ENCODE peak calls at places on chromosomes 3 and 15, in five cellular contexts. B, U, J, D and M are unnamed samples.

GRCh38 chr3:12991861-12992281 is 81.4 kb downstream of the IQSEC1 start:
- DNase-seq in B (no peak), U (no peak), J (no peak), D (no peak), M (no peak)

GRCh38 chr3:179852117-179852886 is 184.4 kb downstream of the PEX5L start:
- DNase-seq in B (peak; percentile 46), U (no peak), J (peak; percentile 80), D (peak; percentile 66), M (peak; percentile 92)

GRCh38 chr3:109382573-109382972 is 45.2 kb upstream of the DPPA4 start:
- DNase-seq in B (no peak), U (no peak), J (no peak), D (no peak), M (no peak)

GRCh38 chr15:51869074-51869425 is 39.6 kb downstream of the TMOD3 start:
- DNase-seq in B (no peak), U (no peak), J (peak; percentile 70), D (no peak), M (peak; percentile 91)

GRCh38 chr3:59150039-59150438 is 100.2 kb upstream of the CFAP20DC start:
- DNase-seq in B (peak; percentile 58), U (peak; percentile 5), J (no peak), D (peak; percentile 33), M (no peak)

GRCh38 chr15:92883643-92884458 is 16.3 kb upstream of the CHD2 start:
- DNase-seq in B (no peak), U (no peak), J (peak; percentile 82), D (peak; percentile 49), M (peak; percentile 62)

GRCh38 chr3:160376681-160377080 is 22.3 kb downstream of the IFT80 start:
- DNase-seq in B (no peak), U (no peak), J (no peak), D (no peak), M (peak; percentile 50)

GRCh38 chr3:53715815-53716483 is 130.3 kb downstream of the CHDH start:
- DNase-seq in B (no peak), U (no peak), J (no peak), D (peak; percentile 26), M (no peak)

GRCh38 chr3:42507252-42507651 is 4.8 kb downstream of the VIPR1 start:
- DNase-seq in B (peak; percentile 61), U (no peak), J (no peak), D (peak; percentile 84), M (no peak)

GRCh38 chr3:113043686-113044085 is 52.9 kb downstream of the GTPBP8 start:
- DNase-seq in B (no peak), U (no peak), J (no peak), D (no peak), M (no peak)

GRCh38 chr15:29183071-29183831 is 86.4 kb downstream of the NSMCE3 start:
- DNase-seq in B (no peak), U (no peak), J (no peak), D (no peak), M (no peak)

GRCh38 chr3:29291262-29291981 is 10.6 kb downstream of the RBMS3 start:
- DNase-seq in B (no peak), U (no peak), J (no peak), D (no peak), M (no peak)

GRCh38 chr3:49351521-49352011 is 6.6 kb downstream of the GPX1 start:
- DNase-seq in B (no peak), U (no peak), J (peak; percentile 93), D (peak; percentile 32), M (peak; percentile 94)

GRCh38 chr3:111809196-111809595 is 49.9 kb upstream of the PHLDB2 start:
- DNase-seq in B (no peak), U (no peak), J (peak; percentile 73), D (no peak), M (peak; percentile 65)

GRCh38 chr15:96220657-96221056 is 109.8 kb upstream of the NR2F2 start:
- DNase-seq in B (no peak), U (no peak), J (no peak), D (no peak), M (no peak)

GRCh38 chr3:168424059-168424765 is 328.5 kb upstream of the GOLIM4 start:
- DNase-seq in B (no peak), U (no peak), J (peak; percentile 21), D (no peak), M (peak; percentile 83)

GRCh38 chr3:75906555-75907112 is 121.3 kb upstream of the ZNF717 start:
- DNase-seq in B (peak; percentile 88), U (peak; percentile 48), J (peak; percentile 68), D (peak; percentile 89), M (peak; percentile 25)

DNA sequence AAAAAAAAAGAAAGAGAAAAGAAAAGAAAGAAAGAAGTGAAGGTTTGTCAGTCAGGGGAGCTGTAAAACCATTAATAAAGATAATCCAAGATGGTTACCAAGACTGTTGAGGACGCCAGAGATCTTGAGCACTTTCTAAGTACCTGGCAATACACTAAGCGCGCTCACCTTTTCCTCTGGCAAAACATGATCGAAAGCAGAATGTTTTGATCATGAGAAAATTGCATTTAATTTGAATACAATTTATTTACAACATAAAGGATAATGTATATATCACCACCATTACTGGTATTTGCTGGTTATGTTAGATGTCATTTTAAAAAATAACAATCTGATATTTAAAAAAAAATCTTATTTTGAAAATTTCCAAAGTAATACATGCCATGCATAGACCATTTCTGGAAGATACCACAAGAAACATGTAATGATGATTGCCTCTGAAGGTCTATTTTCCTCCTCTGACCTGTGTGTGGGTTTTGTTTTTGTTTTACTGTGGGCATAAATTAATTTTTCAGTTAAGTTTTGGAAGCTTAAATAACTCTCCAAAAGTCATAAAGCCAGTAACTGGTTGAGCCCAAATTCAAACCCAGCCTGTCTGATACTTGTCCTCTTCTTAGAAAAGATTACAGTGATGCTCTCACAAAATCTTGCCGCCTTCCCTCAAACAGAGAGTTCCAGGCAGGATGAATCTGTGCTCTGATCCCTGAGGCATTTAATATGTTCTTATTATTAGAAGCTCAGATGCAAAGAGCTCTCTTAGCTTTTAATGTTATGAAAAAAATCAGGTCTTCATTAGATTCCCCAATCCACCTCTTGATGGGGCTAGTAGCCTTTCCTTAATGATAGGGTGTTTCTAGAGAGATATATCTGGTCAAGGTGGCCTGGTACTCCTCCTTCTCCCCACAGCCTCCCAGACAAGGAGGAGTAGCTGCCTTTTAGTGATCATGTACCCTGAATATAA is 2.0 kb downstream of the B2M start:
- DNase-seq in B (no peak), U (no peak), J (peak; percentile 71), D (peak; percentile 58), M (peak; percentile 43)
- H3K27ac ChIP-seq in B (no peak overlapping the region), U (no peak overlapping the region), J (no peak overlapping the region), D (no peak overlapping the region), M (no peak overlapping the region)

GRCh38 chr3:25782938-25783660 is at the start of gene NGLY1:
- DNase-seq in B (peak; percentile 84), U (peak; percentile 79), J (peak; percentile 80), D (peak; percentile 87), M (peak; percentile 75)
- H2BK5ac ChIP-seq in B (no peak within 1 kb of the TSS), U (peak within 1 kb of the TSS; percentile 71), J (peak within 1 kb of the TSS; percentile 57), D (no peak within 1 kb of the TSS), M (peak within 1 kb of the TSS; percentile 52)

GRCh38 chr3:15287565-15288330 is 44.6 kb downstream of the SH3BP5 start:
- DNase-seq in B (no peak), U (no peak), J (peak; percentile 96), D (no peak), M (peak; percentile 94)
- H3K27ac ChIP-seq in B (no peak overlapping the region), U (no peak overlapping the region), J (no peak overlapping the region), D (no peak overlapping the region), M (peak overlapping the region; percentile 23)

GRCh38 chr15:31339558-31339895 is 12.9 kb downstream of the KLF13 start:
- DNase-seq in B (no peak), U (no peak), J (no peak), D (no peak), M (no peak)

GRCh38 chr15:31340047-31340446 is 13.4 kb downstream of the KLF13 start:
- DNase-seq in B (no peak), U (no peak), J (no peak), D (no peak), M (no peak)

GRCh38 chr15:31338318-31338878 is 11.8 kb downstream of the KLF13 start:
- DNase-seq in B (no peak), U (no peak), J (no peak), D (no peak), M (no peak)

GRCh38 chr15:31337352-31338031 is 10.9 kb downstream of the KLF13 start:
- DNase-seq in B (no peak), U (no peak), J (no peak), D (no peak), M (no peak)

DNA sequence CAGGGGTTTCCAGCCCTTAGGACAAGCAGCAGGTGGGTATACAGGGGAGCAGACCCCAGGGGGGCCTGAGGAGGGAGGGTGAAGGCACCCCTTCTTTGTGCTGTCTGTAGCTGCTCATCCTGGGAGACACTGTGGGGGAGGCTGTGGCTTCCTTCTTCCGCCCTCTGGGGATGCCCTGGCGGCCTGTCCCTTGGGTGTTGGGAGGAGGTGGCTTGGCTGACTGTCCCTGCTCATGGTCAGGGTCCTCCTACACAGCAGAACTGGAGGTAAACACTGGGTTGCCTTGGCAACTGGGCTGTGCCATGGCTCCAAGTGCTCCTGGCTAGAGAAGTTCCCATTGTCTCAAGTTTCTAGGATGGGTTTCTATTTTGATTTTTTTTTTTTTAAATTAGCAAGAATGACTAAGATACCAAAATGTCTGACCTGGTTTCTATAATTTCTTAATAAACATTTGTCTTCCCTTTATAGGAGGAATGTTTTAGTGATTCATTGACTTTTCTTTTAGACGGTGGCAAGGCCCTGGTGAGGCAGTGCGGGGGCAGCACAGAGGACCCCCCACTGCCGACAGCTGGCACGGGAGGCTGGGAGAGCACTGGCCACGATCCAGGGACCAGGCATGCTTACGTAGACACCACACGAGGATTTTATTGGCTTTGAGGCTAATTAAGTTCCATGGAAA is 12.4 kb downstream of the KLF13 start:
- DNase-seq in B (peak; percentile 47), U (no peak), J (peak; percentile 81), D (peak; percentile 65), M (peak; percentile 79)
- H2BK5ac ChIP-seq in B (no peak overlapping the region), U (no peak overlapping the region), J (no peak overlapping the region), D (no peak overlapping the region), M (peak overlapping the region; percentile 3)

GRCh38 chr3:5061218-5061569 is 60.9 kb upstream of the ARL8B start:
- DNase-seq in B (no peak), U (no peak), J (no peak), D (no peak), M (no peak)
- H3K27ac ChIP-seq in B (no peak overlapping the region), U (no peak overlapping the region), J (no peak overlapping the region), D (no peak overlapping the region), M (no peak overlapping the region)

GRCh38 chr3:46573701-46574100 is 7.6 kb upstream of the LRRC2 start:
- DNase-seq in B (peak; percentile 40), U (no peak), J (no peak), D (peak; percentile 86), M (no peak)
- H2BK5ac ChIP-seq in B (no peak overlapping the region), U (no peak overlapping the region), J (no peak overlapping the region), D (peak overlapping the region; percentile 99), M (no peak overlapping the region)